ENCODE peak calls at places on chromosomes 16 and 17, in eight cellular contexts. O is mesothelial cell of epicardium, P is progenitor cell of endocrine pancreas, I is sigmoid colon, E is adrenal gland, B is uterus, N is heart right ventricle, A is heart left ventricle. H is an unnamed sample.

GRCh38 chr17:7293821-7294613 is 422 bp downstream of the YBX2 start:
- DNase-seq in E (no peak), N (no peak), P (peak), A (no peak), B (no peak), I (no peak), O (no peak), H (no peak)

GRCh38 chr17:79619636-79620206 is 8.9 kb upstream of the RBFOX3 start:
- DNase-seq in E (peak), P (no peak), N (no peak), O (peak), A (peak), B (peak), I (peak), H (no peak)

GRCh38 chr16:58258326-58258725 is 36.5 kb downstream of the PRSS54 start:
- DNase-seq in O (no peak), B (no peak), P (no peak), N (no peak), I (no peak), E (no peak), A (no peak), H (no peak)

GRCh38 chr16:69863882-69864281 is 87.3 kb upstream of the CLEC18A start:
- DNase-seq in E (no peak), O (no peak), I (no peak), B (no peak), P (no peak), A (no peak), N (no peak), H (no peak)

GRCh38 chr17:79814624-79814965 is 17.7 kb upstream of the CBX8 start:
- DNase-seq in B (no peak), O (no peak), N (no peak), I (no peak), P (no peak), E (no peak), A (no peak), H (no peak)

GRCh38 chr16:30691907-30692306 is 7.1 kb upstream of the SRCAP start:
- DNase-seq in I (no peak), O (no peak), B (no peak), A (no peak), P (no peak), E (no peak), N (no peak), H (no peak)

GRCh38 chr17:17104494-17104893 is 62.2 kb downstream of the MPRIP start:
- DNase-seq in A (no peak), I (no peak), E (no peak), N (no peak), O (no peak), P (no peak), B (no peak), H (no peak)

GRCh38 chr16:27020031-27020430 is 46.7 kb upstream of the C16orf82 start:
- DNase-seq in E (no peak), I (no peak), A (no peak), O (no peak), N (no peak), P (no peak), B (no peak), H (no peak)

GRCh38 chr16:14362774-14363371 is 267.2 kb downstream of the PARN start:
- DNase-seq in P (no peak), O (no peak), E (no peak), I (peak), N (no peak), A (no peak), B (no peak), H (no peak)

GRCh38 chr17:44628234-44629188 is 27.8 kb upstream of the MEIOC start:
- DNase-seq in E (peak), B (peak), O (no peak), A (peak), I (no peak), P (no peak), N (peak), H (peak)

GRCh38 chr16:11793840-11794239 is 3.2 kb downstream of the ZC3H7A start:
- DNase-seq in B (no peak), O (no peak), P (no peak), I (no peak), N (peak), E (no peak), A (no peak), H (no peak)

GRCh38 chr17:77929180-77929564 is 29.3 kb upstream of the TNRC6C start:
- DNase-seq in O (no peak), P (no peak), E (no peak), B (no peak), N (no peak), I (peak), A (no peak), H (no peak)

GRCh38 chr17:71398706-71399620 is 721.9 kb upstream of the SOX9 start:
- DNase-seq in N (no peak), A (no peak), O (no peak), P (no peak), E (no peak), I (no peak), B (no peak), H (no peak)

GRCh38 chr16:56990407-56991286 is 1.3 kb downstream of the NLRC5 start:
- DNase-seq in I (peak), O (no peak), A (no peak), P (no peak), B (peak), N (no peak), E (no peak), H (peak)

GRCh38 chr17:36482611-36483504 is 3.6 kb upstream of the ZNHIT3 start:
- DNase-seq in N (peak), B (peak), A (peak), E (peak), O (peak), P (peak), I (peak), H (peak)

GRCh38 chr16:89367538-89368059 is 122.8 kb downstream of the ANKRD11 start:
- DNase-seq in E (no peak), N (no peak), O (no peak), A (no peak), I (no peak), P (no peak), B (no peak), H (no peak)

GRCh38 chr17:35679007-35679682 is 52.3 kb upstream of the RASL10B start:
- DNase-seq in P (no peak), E (no peak), N (no peak), B (no peak), O (no peak), A (no peak), I (no peak), H (no peak)

DNA sequence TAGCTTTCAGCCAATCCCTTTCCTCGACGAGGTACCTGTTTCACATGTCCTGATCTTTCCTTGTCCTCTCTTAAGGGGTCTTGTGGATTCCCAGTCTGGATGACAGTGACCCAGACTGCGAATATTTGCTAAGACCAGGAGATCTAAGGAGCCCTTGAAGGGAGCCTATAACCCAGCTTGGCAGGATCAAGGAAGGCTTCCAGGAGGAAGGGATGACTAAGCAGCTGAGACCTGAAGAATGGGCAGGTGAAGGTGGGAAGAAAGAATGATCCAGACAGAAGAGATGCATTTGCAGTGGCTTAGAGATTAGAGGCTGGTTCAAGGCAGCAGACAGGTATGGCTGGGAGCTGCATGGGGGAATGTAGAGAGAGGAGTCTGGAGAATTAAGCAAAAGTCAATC is 1.9 kb upstream of the PDK2 start:
- DNase-seq in A (no peak), B (no peak), O (no peak), P (no peak), E (no peak), I (no peak), N (no peak), H (no peak)
- TF ChIP-seq CTCF in A (no peak), B (no peak), O (no peak), P (no peak), E (no peak), I (no peak), N (no peak), H (no peak)

GRCh38 chr17:41942626-41943025 is 12.2 kb downstream of the ODAD4 start:
- DNase-seq in E (no peak), A (no peak), N (no peak), O (no peak), B (no peak), P (no peak), I (no peak), H (no peak)

GRCh38 chr17:41935641-41936040 is 5.2 kb downstream of the ODAD4 start:
- DNase-seq in O (no peak), N (no peak), B (no peak), P (no peak), A (no peak), E (no peak), I (no peak), H (no peak)

GRCh38 chr17:41941158-41941557 is 10.7 kb downstream of the ODAD4 start:
- DNase-seq in I (no peak), B (no peak), A (no peak), O (no peak), E (no peak), N (no peak), P (no peak), H (no peak)

GRCh38 chr17:41939044-41939695 is 8.8 kb downstream of the ODAD4 start:
- DNase-seq in O (no peak), A (no peak), B (no peak), E (no peak), N (no peak), P (no peak), I (no peak), H (no peak)

GRCh38 chr17:41937970-41938851 is 7.8 kb downstream of the ODAD4 start:
- DNase-seq in I (no peak), N (peak), P (no peak), A (peak), O (no peak), E (no peak), B (no peak), H (no peak)
- TF ChIP-seq CTCF in I (no peak), N (no peak), P (no peak), A (no peak), O (no peak), E (no peak), B (no peak), H (no peak)

GRCh38 chr17:60901222-60901621 is 223.6 kb downstream of the BCAS3 start:
- DNase-seq in I (no peak), A (no peak), O (no peak), P (no peak), E (no peak), N (no peak), B (no peak), H (no peak)
- TF ChIP-seq CTCF in I (no peak), A (peak), O (no peak), P (no peak), E (no peak), N (no peak), B (no peak), H (no peak)

GRCh38 chr16:87056083-87056482 is 261.1 kb downstream of the C16orf95 start:
- DNase-seq in A (no peak), P (no peak), O (no peak), I (peak), E (no peak), B (no peak), N (no peak), H (no peak)
- TF ChIP-seq CTCF in A (no peak), P (no peak), O (no peak), I (no peak), E (no peak), B (no peak), N (no peak), H (no peak)

DNA sequence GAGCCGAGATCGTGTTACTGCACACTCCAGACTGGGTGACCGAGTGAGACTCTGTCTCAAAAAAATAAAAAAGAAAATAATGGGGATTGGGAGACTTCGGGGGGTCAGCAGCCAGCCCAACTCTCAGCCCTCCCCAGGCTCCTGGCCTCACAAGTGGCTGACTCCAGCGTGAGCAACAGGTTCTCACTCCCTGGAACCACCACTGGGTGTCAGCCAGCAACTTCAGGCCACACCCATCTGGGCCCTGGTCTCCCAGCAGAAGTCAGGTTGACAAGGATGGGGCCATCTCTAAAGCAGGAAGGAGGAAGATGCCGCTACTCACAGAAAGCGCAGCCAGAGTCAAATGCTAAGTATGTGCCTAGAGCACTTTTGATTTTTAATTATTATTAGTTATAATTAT is 139.4 kb downstream of the C16orf78 start:
- DNase-seq in O (no peak), E (no peak), I (no peak), A (no peak), B (no peak), N (no peak), P (no peak), H (no peak)
- TF ChIP-seq CTCF in O (no peak), E (no peak), I (no peak), A (peak), B (no peak), N (no peak), P (peak), H (no peak)

GRCh38 chr17:75074532-75074931 is 13.2 kb upstream of the SLC16A5 start:
- DNase-seq in O (no peak), I (no peak), A (no peak), N (no peak), B (no peak), P (no peak), E (no peak), H (no peak)
- TF ChIP-seq CTCF in O (no peak), I (no peak), A (no peak), N (no peak), B (no peak), P (no peak), E (no peak), H (no peak)

DNA sequence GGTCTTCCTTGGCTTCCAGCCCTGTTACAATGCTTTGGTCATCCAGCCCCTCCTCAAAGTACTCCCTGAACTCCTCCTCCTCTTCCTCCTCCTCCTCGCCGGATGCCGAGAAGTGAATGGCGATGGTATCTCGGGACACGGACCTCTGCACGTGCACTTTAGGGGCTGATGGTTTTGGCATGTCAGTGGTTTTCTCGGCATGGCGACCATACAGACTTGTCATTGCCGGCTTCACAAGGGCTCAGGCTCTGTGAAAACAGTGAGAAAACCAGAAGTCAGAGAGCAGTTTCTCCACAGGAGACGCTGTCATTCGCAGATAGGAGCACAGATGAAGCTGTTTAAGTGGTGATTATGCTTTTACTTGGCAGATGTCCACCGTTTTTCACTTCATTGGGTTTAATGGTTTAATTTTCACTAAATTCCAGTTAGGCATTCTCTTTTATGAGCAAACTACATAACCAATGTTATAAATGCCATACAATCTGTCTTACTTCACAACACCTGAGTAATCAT is 49.0 kb downstream of the TEX2 start:
- DNase-seq in I (no peak), A (no peak), P (no peak), E (no peak), O (no peak), B (no peak), N (no peak), H (no peak)
- TF ChIP-seq CTCF in I (no peak), A (no peak), P (no peak), E (no peak), O (no peak), B (no peak), N (no peak), H (no peak)

GRCh38 chr16:61014869-61015268 is 1021.4 kb downstream of the CDH8 start:
- DNase-seq in N (no peak), B (no peak), A (no peak), O (no peak), P (no peak), I (no peak), E (no peak), H (no peak)
- TF ChIP-seq CTCF in N (no peak), B (no peak), A (no peak), O (no peak), P (peak), I (no peak), E (no peak), H (no peak)

DNA sequence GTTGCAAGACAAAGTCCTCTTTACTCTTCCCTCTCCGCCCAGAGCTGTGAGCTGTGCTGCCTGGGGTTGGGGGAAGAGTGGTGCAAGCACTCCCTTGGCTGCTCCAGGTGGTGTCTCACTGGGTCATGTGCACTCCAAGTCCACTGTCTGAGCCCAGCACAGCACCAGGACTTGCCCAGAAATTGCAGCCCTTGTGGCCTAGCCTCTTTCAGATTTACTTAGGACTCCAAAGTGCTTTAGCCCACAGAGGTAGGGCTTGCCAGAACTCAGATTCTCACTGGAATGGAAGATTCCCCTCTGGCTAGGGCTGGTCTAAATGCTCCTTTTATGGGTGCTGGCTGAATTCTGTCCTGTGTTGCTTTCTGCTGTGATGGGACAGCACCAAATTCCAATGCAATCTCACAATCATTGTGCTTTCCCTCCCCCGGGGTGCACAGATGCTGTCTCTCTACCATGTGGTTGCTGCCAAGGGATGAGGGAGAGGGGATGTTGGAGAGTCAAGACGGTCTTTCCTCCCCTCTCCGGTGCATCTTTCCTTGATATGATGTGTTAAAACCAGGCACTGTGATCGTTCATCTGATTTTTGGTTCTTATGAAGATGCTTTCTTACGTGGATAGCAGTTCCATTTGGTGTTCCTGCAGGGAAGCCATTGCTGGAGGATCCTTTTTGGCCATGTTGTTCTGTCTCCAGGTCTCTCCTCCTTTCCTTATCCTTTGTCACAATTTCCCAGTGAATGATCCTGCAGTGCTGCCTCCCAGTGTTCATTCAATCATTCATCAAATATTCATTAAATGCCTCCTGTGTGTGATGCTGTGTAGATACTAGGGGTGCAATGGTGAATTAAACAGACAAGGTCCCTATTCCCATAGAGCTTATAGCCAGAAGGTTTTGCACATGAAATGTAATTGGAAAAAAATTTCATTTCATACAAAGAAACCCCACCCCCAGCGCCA is 216.3 kb downstream of the SPECC1 start:
- DNase-seq in I (no peak), N (no peak), B (no peak), P (no peak), E (no peak), A (no peak), O (no peak), H (no peak)
- TF ChIP-seq CTCF in I (no peak), N (no peak), B (no peak), P (no peak), E (no peak), A (no peak), O (no peak), H (no peak)